ENCODE peak calls at places on chromosomes 12 and 14, in nine cellular contexts. U, G, B, M, I, P, X, C and K are unnamed samples.
A peak's percentile ranks its signal among the peaks of the same experiment; 100 is the strongest.

GRCh38 chr12:111126331-111126730 is 206.0 kb upstream of the MYL2 start:
- DNase-seq in U (no peak), G (no peak), B (no peak), M (no peak), I (peak; percentile 12), P (no peak), X (no peak), C (no peak), K (no peak)

GRCh38 chr14:105899657-105900397 is 373.4 kb downstream of the TMEM121 start:
- DNase-seq in U (no peak), G (no peak), B (no peak), M (no peak), I (no peak), P (no peak), X (no peak), C (no peak), K (no peak)

GRCh38 chr12:127652281-127652680 is 614.7 kb upstream of the TMEM132C start:
- DNase-seq in U (no peak), G (no peak), B (no peak), M (no peak), I (no peak), P (no peak), X (no peak), C (no peak), K (no peak)

GRCh38 chr12:77979597-77980250 is 149.0 kb downstream of the NAV3 start:
- DNase-seq in U (no peak), G (no peak), B (no peak), M (no peak), I (no peak), P (no peak), X (no peak), C (no peak), K (no peak)

GRCh38 chr14:101636081-101636560 is 74.8 kb downstream of the DIO3 start:
- DNase-seq in U (no peak), G (no peak), B (no peak), M (no peak), I (no peak), P (no peak), X (no peak), C (no peak), K (no peak)

GRCh38 chr12:47032644-47033043 is 46.8 kb upstream of the PCED1B start:
- DNase-seq in U (no peak), G (peak; percentile 81), B (no peak), M (peak; percentile 56), I (peak; percentile 71), P (no peak), X (peak; percentile 59), C (no peak), K (peak; percentile 84)

GRCh38 chr14:24310666-24311604 is at the start of gene LTB4R:
- DNase-seq in U (peak; percentile 31), G (peak; percentile 83), B (no peak), M (peak; percentile 77), I (peak; percentile 59), P (peak; percentile 91), X (no peak), C (peak; percentile 90), K (peak; percentile 55)

GRCh38 chr12:92290881-92291280 is 145.2 kb upstream of the BTG1 start:
- DNase-seq in U (no peak), G (no peak), B (no peak), M (no peak), I (peak; percentile 42), P (no peak), X (no peak), C (no peak), K (no peak)

GRCh38 chr14:104657114-104657524 is 32.3 kb upstream of the INF2 start:
- DNase-seq in U (no peak), G (peak; percentile 96), B (no peak), M (no peak), I (no peak), P (no peak), X (no peak), C (peak; percentile 67), K (no peak)

GRCh38 chr12:46221255-46222128 is 47.4 kb downstream of the SLC38A1 start:
- DNase-seq in U (no peak), G (no peak), B (no peak), M (no peak), I (peak; percentile 58), P (no peak), X (no peak), C (no peak), K (peak; percentile 23)

GRCh38 chr14:77200406-77200985 is 18.9 kb downstream of the TMEM63C start:
- DNase-seq in U (no peak), G (no peak), B (no peak), M (no peak), I (no peak), P (peak; percentile 34), X (no peak), C (no peak), K (no peak)

GRCh38 chr14:34522496-34522895 is 17.0 kb downstream of the EAPP start:
- DNase-seq in U (no peak), G (no peak), B (no peak), M (no peak), I (no peak), P (no peak), X (no peak), C (no peak), K (no peak)

GRCh38 chr14:34527591-34527990 is 11.9 kb downstream of the EAPP start:
- DNase-seq in U (no peak), G (no peak), B (no peak), M (no peak), I (no peak), P (no peak), X (no peak), C (peak; percentile 2), K (no peak)
- H3K36me3 ChIP-seq in U (no peaks in the 10 kb centered on the region), G (peaks cover 44% of the 10 kb centered on the region), B (peaks cover 100% of the 10 kb centered on the region), M (peaks cover 35% of the 10 kb centered on the region), I (peaks cover 23% of the 10 kb centered on the region), P (peaks cover under 1% of the 10 kb centered on the region), X (peaks cover 3% of the 10 kb centered on the region), C (peaks cover 99% of the 10 kb centered on the region), K (peaks cover 82% of the 10 kb centered on the region)

DNA sequence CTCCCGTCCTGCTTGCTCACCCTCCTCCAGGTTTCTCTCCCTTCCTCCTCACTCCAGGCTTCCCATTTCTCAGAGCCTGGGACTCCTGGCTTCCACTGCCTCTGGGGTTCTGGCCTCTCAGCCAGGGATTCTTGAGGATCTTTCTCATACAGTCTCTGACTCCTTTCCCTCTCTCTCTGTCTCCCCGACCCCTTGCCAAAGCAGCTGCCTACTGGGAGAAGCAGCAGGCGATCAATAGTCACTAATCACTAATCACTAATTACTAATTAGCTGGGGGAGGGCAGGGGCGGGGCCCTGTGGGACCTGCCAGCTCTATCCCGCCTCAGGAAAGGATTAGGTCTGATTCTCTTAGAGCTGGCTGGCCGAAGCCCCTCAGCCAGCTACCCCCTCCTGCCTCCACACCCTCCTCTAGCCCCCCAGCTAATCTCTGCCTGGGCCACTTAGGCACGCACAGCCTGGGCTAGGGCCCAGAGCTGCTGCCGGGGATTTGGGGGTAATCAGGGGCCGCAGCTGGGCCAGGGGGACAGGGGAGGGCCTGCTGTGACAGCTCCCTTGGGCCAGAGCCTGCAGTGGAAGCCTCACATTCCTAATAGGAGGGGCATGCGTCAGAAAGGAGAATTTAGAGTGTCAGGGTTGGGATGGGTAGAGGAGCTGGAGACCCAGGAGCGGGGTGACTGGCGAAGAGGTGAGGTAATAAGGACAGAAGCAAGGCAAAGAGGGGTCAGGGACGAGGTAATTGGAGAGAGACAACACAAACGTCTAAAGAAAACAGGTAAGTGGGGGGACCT is 2.8 kb downstream of the NXPH4 start:
- DNase-seq in U (no peak), G (no peak), B (no peak), M (no peak), I (no peak), P (no peak), X (peak; percentile 80), C (no peak), K (no peak)
- H3K27me3 ChIP-seq in U (peaks cover 96% of the 10 kb centered on the region), G (no peaks in the 10 kb centered on the region), B (no peaks in the 10 kb centered on the region), M (peaks cover 90% of the 10 kb centered on the region), I (peaks cover 55% of the 10 kb centered on the region), P (no peaks in the 10 kb centered on the region), X (peaks cover 100% of the 10 kb centered on the region), C (peaks cover 95% of the 10 kb centered on the region), K (peaks cover 7% of the 10 kb centered on the region)

GRCh38 chr14:22761734-22762133 is 4.8 kb upstream of the OXA1L start:
- DNase-seq in U (no peak), G (no peak), B (no peak), M (no peak), I (no peak), P (no peak), X (no peak), C (no peak), K (no peak)
- H3K4me3 ChIP-seq in U (no peak overlapping the region), G (no peak overlapping the region), B (no peak overlapping the region), M (no peak overlapping the region), I (no peak overlapping the region), P (no peak overlapping the region), X (no peak overlapping the region), C (no peak overlapping the region), K (no peak overlapping the region)

GRCh38 chr12:102371177-102371576 is 109.2 kb downstream of the IGF1 start:
- DNase-seq in U (no peak), G (no peak), B (no peak), M (no peak), I (no peak), P (no peak), X (no peak), C (no peak), K (no peak)
- H3K36me3 ChIP-seq in U (no peaks in the 10 kb centered on the region), G (no peaks in the 10 kb centered on the region), B (no peaks in the 10 kb centered on the region), M (no peaks in the 10 kb centered on the region), I (no peaks in the 10 kb centered on the region), P (no peaks in the 10 kb centered on the region), X (no peaks in the 10 kb centered on the region), C (no peaks in the 10 kb centered on the region), K (no peaks in the 10 kb centered on the region)

GRCh38 chr12:49342066-49342913 is 4.4 kb upstream of the DNAJC22 start:
- DNase-seq in U (no peak), G (peak; percentile 97), B (no peak), M (peak; percentile 57), I (peak; percentile 54), P (peak; percentile 86), X (peak; percentile 97), C (peak; percentile 90), K (peak; percentile 88)
- H3K27me3 ChIP-seq in U (peaks cover 88% of the 10 kb centered on the region), G (no peaks in the 10 kb centered on the region), B (peaks cover 14% of the 10 kb centered on the region), M (peaks cover 43% of the 10 kb centered on the region), I (peaks cover 42% of the 10 kb centered on the region), P (no peaks in the 10 kb centered on the region), X (peaks cover 100% of the 10 kb centered on the region), C (peaks cover 67% of the 10 kb centered on the region), K (peaks cover 69% of the 10 kb centered on the region)

DNA sequence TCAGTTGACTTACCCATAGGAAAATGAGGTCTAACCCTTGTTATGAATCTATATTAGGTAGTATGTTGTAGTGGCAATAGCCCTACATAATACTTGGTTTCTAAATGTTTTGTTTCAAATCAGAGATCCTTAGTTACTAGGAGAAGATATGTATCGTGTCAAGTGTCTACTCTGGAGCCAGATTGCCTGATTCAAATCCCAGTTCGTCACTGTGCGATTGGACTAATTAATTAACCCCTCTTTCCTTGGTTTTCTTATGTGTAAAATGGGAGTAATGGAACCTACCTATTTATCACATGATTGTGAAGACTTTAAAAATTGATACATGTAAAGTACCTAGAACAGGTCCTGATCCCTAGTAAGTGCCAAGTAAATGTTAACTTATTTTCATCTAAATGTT is 1.4 kb downstream of the LETMD1 start:
- DNase-seq in U (no peak), G (no peak), B (no peak), M (no peak), I (no peak), P (no peak), X (no peak), C (no peak), K (no peak)
- H3K4me3 ChIP-seq in U (no peak overlapping the region), G (peak overlapping the region; percentile 85), B (no peak overlapping the region), M (peak overlapping the region; percentile 82), I (no peak overlapping the region), P (peak overlapping the region; percentile 81), X (peak overlapping the region; percentile 72), C (peak overlapping the region; percentile 85), K (peak overlapping the region; percentile 98)

GRCh38 chr12:113169697-113170096 is 15.6 kb downstream of the DDX54 start:
- DNase-seq in U (no peak), G (no peak), B (no peak), M (no peak), I (no peak), P (no peak), X (no peak), C (no peak), K (no peak)
- H3K36me3 ChIP-seq in U (peaks cover 7% of the 10 kb centered on the region), G (peaks cover 39% of the 10 kb centered on the region), B (peaks cover 100% of the 10 kb centered on the region), M (peaks cover 66% of the 10 kb centered on the region), I (peaks cover 53% of the 10 kb centered on the region), P (peaks cover 5% of the 10 kb centered on the region), X (peaks cover 2% of the 10 kb centered on the region), C (peaks cover 98% of the 10 kb centered on the region), K (peaks cover 95% of the 10 kb centered on the region)